ENCODE peak calls at places on chromosomes 4 and X, in ten cellular contexts. One of them, this sample, is unnamed. For H3K4me1, the result is how much of the 10 kb centered on the place peaks cover.

GRCh38 chr4:108166441-108167315 is 2.1 kb downstream of the LEF1 start:
- DNase-seq in stomach: peak
- DNase-seq in A549: no peak
- DNase-seq in suprapubic skin: no peak
- DNase-seq in sigmoid colon: no peak
- DNase-seq in upper lobe of left lung: peak
- DNase-seq in transverse colon: peak
- DNase-seq in K562: peak
- DNase-seq in H1: peak
- DNase-seq in tibial nerve: no peak
- DNase-seq in this sample: no peak

GRCh38 chr4:12545845-12546244 is 938.3 kb downstream of the RAB28 start:
- DNase-seq in stomach: no peak
- DNase-seq in A549: no peak
- DNase-seq in suprapubic skin: no peak
- DNase-seq in sigmoid colon: no peak
- DNase-seq in upper lobe of left lung: no peak
- DNase-seq in transverse colon: no peak
- DNase-seq in K562: no peak
- DNase-seq in H1: no peak
- DNase-seq in tibial nerve: no peak
- DNase-seq in this sample: no peak

GRCh38 chr4:77859256-77859655 is 3.4 kb upstream of the MRPL1 start:
- DNase-seq in stomach: peak
- DNase-seq in A549: no peak
- DNase-seq in suprapubic skin: no peak
- DNase-seq in sigmoid colon: no peak
- DNase-seq in upper lobe of left lung: no peak
- DNase-seq in transverse colon: no peak
- DNase-seq in K562: no peak
- DNase-seq in H1: no peak
- DNase-seq in tibial nerve: no peak
- DNase-seq in this sample: no peak

GRCh38 chr4:118280501-118281218 is 72.1 kb downstream of the PRSS12 start:
- DNase-seq in stomach: peak
- DNase-seq in A549: peak
- DNase-seq in suprapubic skin: no peak
- DNase-seq in sigmoid colon: no peak
- DNase-seq in upper lobe of left lung: no peak
- DNase-seq in transverse colon: peak
- DNase-seq in K562: peak
- DNase-seq in H1: no peak
- DNase-seq in tibial nerve: no peak
- DNase-seq in this sample: no peak

GRCh38 chr4:89929425-89930272 is 35.0 kb downstream of the MMRN1 start:
- DNase-seq in stomach: no peak
- DNase-seq in A549: no peak
- DNase-seq in suprapubic skin: no peak
- DNase-seq in sigmoid colon: no peak
- DNase-seq in upper lobe of left lung: no peak
- DNase-seq in transverse colon: no peak
- DNase-seq in K562: no peak
- DNase-seq in H1: no peak
- DNase-seq in tibial nerve: no peak
- DNase-seq in this sample: no peak

GRCh38 chrX:140190441-140191108 is 225.3 kb upstream of the CXorf66 start:
- DNase-seq in stomach: peak
- DNase-seq in A549: no peak
- DNase-seq in suprapubic skin: no peak
- DNase-seq in sigmoid colon: no peak
- DNase-seq in upper lobe of left lung: no peak
- DNase-seq in transverse colon: peak
- DNase-seq in K562: no peak
- DNase-seq in H1: no peak
- DNase-seq in tibial nerve: no peak
- DNase-seq in this sample: no peak

GRCh38 chr4:122450847-122451246 is 5.7 kb downstream of the IL2 start:
- DNase-seq in stomach: no peak
- DNase-seq in A549: peak
- DNase-seq in suprapubic skin: no peak
- DNase-seq in sigmoid colon: no peak
- DNase-seq in upper lobe of left lung: no peak
- DNase-seq in transverse colon: no peak
- DNase-seq in K562: peak
- DNase-seq in H1: peak
- DNase-seq in tibial nerve: no peak
- DNase-seq in this sample: no peak

GRCh38 chr4:6257243-6258025 is 12.2 kb upstream of the WFS1 start:
- DNase-seq in stomach: no peak
- DNase-seq in A549: no peak
- DNase-seq in suprapubic skin: no peak
- DNase-seq in sigmoid colon: no peak
- DNase-seq in upper lobe of left lung: no peak
- DNase-seq in transverse colon: no peak
- DNase-seq in K562: no peak
- DNase-seq in H1: no peak
- DNase-seq in tibial nerve: no peak
- DNase-seq in this sample: no peak

GRCh38 chrX:15328821-15329220 is 6.5 kb downstream of the PIGA start:
- DNase-seq in stomach: no peak
- DNase-seq in A549: no peak
- DNase-seq in suprapubic skin: no peak
- DNase-seq in sigmoid colon: no peak
- DNase-seq in upper lobe of left lung: no peak
- DNase-seq in transverse colon: no peak
- DNase-seq in K562: no peak
- DNase-seq in H1: no peak
- DNase-seq in tibial nerve: no peak
- DNase-seq in this sample: no peak

GRCh38 chr4:165464813-165465381 is 86.1 kb downstream of the CPE start:
- DNase-seq in stomach: no peak
- DNase-seq in A549: peak
- DNase-seq in suprapubic skin: no peak
- DNase-seq in sigmoid colon: no peak
- DNase-seq in upper lobe of left lung: no peak
- DNase-seq in transverse colon: no peak
- DNase-seq in K562: peak
- DNase-seq in H1: no peak
- DNase-seq in tibial nerve: no peak
- DNase-seq in this sample: no peak

GRCh38 chrX:154805696-154806091 is 409 bp upstream of the MPP1 start:
- DNase-seq in stomach: no peak
- DNase-seq in A549: no peak
- DNase-seq in suprapubic skin: no peak
- DNase-seq in sigmoid colon: no peak
- DNase-seq in upper lobe of left lung: no peak
- DNase-seq in transverse colon: no peak
- DNase-seq in K562: no peak
- DNase-seq in H1: no peak
- DNase-seq in tibial nerve: no peak
- DNase-seq in this sample: no peak

GRCh38 chrX:109747681-109748080 is 14.6 kb upstream of the ACSL4 start:
- DNase-seq in stomach: no peak
- DNase-seq in A549: no peak
- DNase-seq in suprapubic skin: no peak
- DNase-seq in sigmoid colon: no peak
- DNase-seq in upper lobe of left lung: no peak
- DNase-seq in transverse colon: no peak
- DNase-seq in K562: no peak
- DNase-seq in H1: no peak
- DNase-seq in tibial nerve: no peak
- DNase-seq in this sample: no peak

GRCh38 chr4:87465739-87466366 is 43.5 kb downstream of the NUDT9 start:
- DNase-seq in stomach: no peak
- DNase-seq in A549: peak
- DNase-seq in suprapubic skin: no peak
- DNase-seq in sigmoid colon: no peak
- DNase-seq in upper lobe of left lung: no peak
- DNase-seq in transverse colon: no peak
- DNase-seq in K562: peak
- DNase-seq in H1: no peak
- DNase-seq in tibial nerve: no peak
- DNase-seq in this sample: no peak

GRCh38 chr4:151205722-151206121 is 71.2 kb upstream of the PRSS48 start:
- DNase-seq in stomach: no peak
- DNase-seq in A549: no peak
- DNase-seq in suprapubic skin: no peak
- DNase-seq in sigmoid colon: no peak
- DNase-seq in upper lobe of left lung: no peak
- DNase-seq in transverse colon: no peak
- DNase-seq in K562: no peak
- DNase-seq in H1: no peak
- DNase-seq in tibial nerve: no peak
- DNase-seq in this sample: no peak
- H3K4me1 ChIP-seq in stomach: half or more
- H3K4me1 ChIP-seq in A549: under half
- H3K4me1 ChIP-seq in suprapubic skin: under half
- H3K4me1 ChIP-seq in sigmoid colon: under half
- H3K4me1 ChIP-seq in upper lobe of left lung: half or more
- H3K4me1 ChIP-seq in transverse colon: under half
- H3K4me1 ChIP-seq in K562: under half
- H3K4me1 ChIP-seq in H1: under half
- H3K4me1 ChIP-seq in tibial nerve: under half
- H3K4me1 ChIP-seq in this sample: under half

DNA sequence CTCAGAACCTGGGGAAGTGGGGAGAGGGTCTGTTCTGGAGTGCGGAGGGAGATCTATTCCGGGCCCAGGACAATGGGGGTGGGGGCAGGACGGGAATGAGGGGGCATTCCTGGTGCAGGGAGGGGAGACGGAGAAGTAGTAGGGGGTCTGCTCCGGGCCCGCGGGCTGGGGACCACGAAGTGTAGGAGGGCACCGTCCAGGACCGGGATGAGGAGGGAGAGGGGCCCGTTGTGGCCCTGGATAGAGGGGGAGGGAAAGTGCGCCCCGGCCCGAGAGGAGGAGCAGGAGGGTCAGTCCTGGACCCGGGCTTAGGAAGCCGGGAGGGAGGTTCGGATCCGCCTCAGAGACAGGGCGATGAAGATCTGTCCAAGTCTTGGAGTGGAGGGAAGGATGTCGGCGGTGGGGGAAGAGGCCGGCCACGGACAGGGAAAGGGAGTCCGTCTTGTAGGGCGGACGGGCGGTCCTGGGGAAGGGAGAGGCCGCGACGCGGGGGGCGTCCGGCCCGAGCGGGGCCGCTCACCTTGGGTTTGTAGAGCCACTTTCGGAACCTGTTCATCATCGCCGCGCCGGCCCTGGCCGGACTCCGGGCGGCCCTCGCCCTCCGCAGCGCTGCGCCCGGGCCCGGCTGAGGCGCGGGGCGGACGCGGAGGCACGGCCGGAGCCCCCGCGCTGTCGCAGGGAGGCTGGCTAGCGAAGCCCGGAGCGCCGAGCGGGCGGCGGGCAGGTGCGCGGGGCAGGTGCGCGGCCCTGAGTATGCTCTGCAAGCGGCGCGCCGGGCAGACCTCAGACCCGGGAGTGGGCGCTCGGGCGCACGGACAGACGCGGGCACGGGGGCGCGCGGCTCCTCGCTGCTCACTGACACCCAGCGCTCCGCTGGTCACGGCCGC is at the start of gene ZFYVE28:
- DNase-seq in stomach: no peak
- DNase-seq in A549: peak
- DNase-seq in suprapubic skin: no peak
- DNase-seq in sigmoid colon: no peak
- DNase-seq in upper lobe of left lung: no peak
- DNase-seq in transverse colon: no peak
- DNase-seq in K562: peak
- DNase-seq in H1: peak
- DNase-seq in tibial nerve: no peak
- DNase-seq in this sample: no peak
- TF ChIP-seq POLR2A in stomach: no peak
- TF ChIP-seq POLR2A in A549: peak
- TF ChIP-seq POLR2A in suprapubic skin: no peak
- TF ChIP-seq POLR2A in sigmoid colon: no peak
- TF ChIP-seq POLR2A in upper lobe of left lung: peak
- TF ChIP-seq POLR2A in transverse colon: peak
- TF ChIP-seq POLR2A in K562: no peak
- TF ChIP-seq POLR2A in H1: no peak
- TF ChIP-seq POLR2A in tibial nerve: peak
- TF ChIP-seq POLR2A in this sample: no peak

GRCh38 chrX:136768469-136769084 is 12.2 kb downstream of the ARHGEF6 start:
- DNase-seq in stomach: no peak
- DNase-seq in A549: no peak
- DNase-seq in suprapubic skin: no peak
- DNase-seq in sigmoid colon: peak
- DNase-seq in upper lobe of left lung: no peak
- DNase-seq in transverse colon: peak
- DNase-seq in K562: peak
- DNase-seq in H1: no peak
- DNase-seq in tibial nerve: no peak
- DNase-seq in this sample: peak
- TF ChIP-seq EP300 in stomach: no peak
- TF ChIP-seq EP300 in A549: no peak
- TF ChIP-seq EP300 in suprapubic skin: no peak
- TF ChIP-seq EP300 in sigmoid colon: no peak
- TF ChIP-seq EP300 in upper lobe of left lung: no peak
- TF ChIP-seq EP300 in transverse colon: no peak
- TF ChIP-seq EP300 in K562: peak
- TF ChIP-seq EP300 in H1: no peak
- TF ChIP-seq EP300 in tibial nerve: no peak
- TF ChIP-seq EP300 in this sample: no peak

GRCh38 chr4:42646013-42646784 is 10.7 kb downstream of the ATP8A1 start:
- DNase-seq in stomach: no peak
- DNase-seq in A549: no peak
- DNase-seq in suprapubic skin: no peak
- DNase-seq in sigmoid colon: no peak
- DNase-seq in upper lobe of left lung: no peak
- DNase-seq in transverse colon: no peak
- DNase-seq in K562: no peak
- DNase-seq in H1: no peak
- DNase-seq in tibial nerve: no peak
- DNase-seq in this sample: no peak

GRCh38 chr4:42642136-42642797 is 14.6 kb downstream of the ATP8A1 start:
- DNase-seq in stomach: no peak
- DNase-seq in A549: no peak
- DNase-seq in suprapubic skin: no peak
- DNase-seq in sigmoid colon: no peak
- DNase-seq in upper lobe of left lung: no peak
- DNase-seq in transverse colon: no peak
- DNase-seq in K562: no peak
- DNase-seq in H1: no peak
- DNase-seq in tibial nerve: no peak
- DNase-seq in this sample: no peak

GRCh38 chr4:42646999-42647541 is 9.8 kb downstream of the ATP8A1 start:
- DNase-seq in stomach: no peak
- DNase-seq in A549: no peak
- DNase-seq in suprapubic skin: no peak
- DNase-seq in sigmoid colon: no peak
- DNase-seq in upper lobe of left lung: no peak
- DNase-seq in transverse colon: no peak
- DNase-seq in K562: no peak
- DNase-seq in H1: no peak
- DNase-seq in tibial nerve: no peak
- DNase-seq in this sample: no peak

GRCh38 chr4:42643685-42644084 is 13.2 kb downstream of the ATP8A1 start:
- DNase-seq in stomach: no peak
- DNase-seq in A549: no peak
- DNase-seq in suprapubic skin: no peak
- DNase-seq in sigmoid colon: no peak
- DNase-seq in upper lobe of left lung: no peak
- DNase-seq in transverse colon: no peak
- DNase-seq in K562: no peak
- DNase-seq in H1: no peak
- DNase-seq in tibial nerve: no peak
- DNase-seq in this sample: no peak

GRCh38 chr4:42644897-42645296 is 12.0 kb downstream of the ATP8A1 start:
- DNase-seq in stomach: no peak
- DNase-seq in A549: no peak
- DNase-seq in suprapubic skin: no peak
- DNase-seq in sigmoid colon: no peak
- DNase-seq in upper lobe of left lung: no peak
- DNase-seq in transverse colon: no peak
- DNase-seq in K562: no peak
- DNase-seq in H1: no peak
- DNase-seq in tibial nerve: no peak
- DNase-seq in this sample: no peak
- H3K4me1 ChIP-seq in stomach: under half
- H3K4me1 ChIP-seq in A549: under half
- H3K4me1 ChIP-seq in suprapubic skin: under half
- H3K4me1 ChIP-seq in sigmoid colon: under half
- H3K4me1 ChIP-seq in upper lobe of left lung: under half
- H3K4me1 ChIP-seq in transverse colon: under half
- H3K4me1 ChIP-seq in K562: under half
- H3K4me1 ChIP-seq in H1: under half
- H3K4me1 ChIP-seq in tibial nerve: under half
- H3K4me1 ChIP-seq in this sample: under half